ENCODE peak calls at places on chromosomes 13 and 19, in four cellular contexts. D is HL-60, N is fibroblast of villous mesenchyme, J is esophagus muscularis mucosa. A is an unnamed sample.

GRCh38 chr13:94660695-94661324 is 51.5 kb downstream of the SOX21 start:
- DNase-seq in D (no peak), N (peak), J (no peak), A (peak)

GRCh38 chr19:58009301-58009665 is 6.7 kb upstream of the ZNF606 start:
- DNase-seq in D (no peak), N (no peak), J (no peak), A (no peak)

GRCh38 chr13:112106467-112107141 is 39.7 kb downstream of the SOX1 start:
- DNase-seq in D (no peak), N (no peak), J (peak), A (no peak)

GRCh38 chr19:56076413-56076998 is 44.6 kb downstream of the ZNF787 start:
- DNase-seq in D (peak), N (peak), J (no peak), A (peak)

GRCh38 chr13:103788061-103788652 is 721.9 kb upstream of the SLC10A2 start:
- DNase-seq in D (no peak), N (no peak), J (no peak), A (no peak)

GRCh38 chr19:38941979-38942378 is 11.2 kb downstream of the MRPS12 start:
- DNase-seq in D (no peak), N (no peak), J (no peak), A (no peak)

GRCh38 chr13:42985312-42986175 is 6.5 kb downstream of the EPSTI1 start:
- DNase-seq in D (no peak), N (peak), J (no peak), A (peak)

GRCh38 chr13:39379667-39380655 is 223.0 kb downstream of the LHFPL6 start:
- DNase-seq in D (no peak), N (no peak), J (no peak), A (peak)

GRCh38 chr13:91771229-91771628 is 372.8 kb downstream of the GPC5 start:
- DNase-seq in D (no peak), N (no peak), J (no peak), A (no peak)

GRCh38 chr19:9018163-9018875 is 8.1 kb upstream of the MUC16 start:
- DNase-seq in D (no peak), N (no peak), J (no peak), A (no peak)

GRCh38 chr19:30391554-30392551 is 19.7 kb downstream of the ZNF536 start:
- DNase-seq in D (no peak), N (no peak), J (peak), A (no peak)

GRCh38 chr19:38056646-38057045 is 149.6 kb downstream of the SIPA1L3 start:
- DNase-seq in D (no peak), N (no peak), J (no peak), A (no peak)

GRCh38 chr19:47486900-47487299 is 2.9 kb upstream of the KPTN start:
- DNase-seq in D (peak), N (no peak), J (no peak), A (no peak)

GRCh38 chr13:67117010-67117550 is 113.1 kb downstream of the PCDH9 start:
- DNase-seq in D (no peak), N (peak), J (no peak), A (no peak)

GRCh38 chr13:44976949-44977583 is 12.2 kb downstream of the NUFIP1 start:
- DNase-seq in D (no peak), N (no peak), J (no peak), A (peak)

GRCh38 chr13:25886438-25887214 is 165.2 kb downstream of the SHISA2 start:
- DNase-seq in D (no peak), N (peak), J (no peak), A (peak)

GRCh38 chr19:5364674-5365073 is 24.1 kb upstream of the PTPRS start:
- DNase-seq in D (no peak), N (no peak), J (no peak), A (no peak)

GRCh38 chr13:31200636-31200970 is 828 bp downstream of the B3GLCT start:
- DNase-seq in D (peak), N (peak), J (no peak), A (peak)

GRCh38 chr13:72217142-72217541 is 350.1 kb upstream of the DACH1 start:
- DNase-seq in D (no peak), N (no peak), J (no peak), A (no peak)

GRCh38 chr19:45323671-45324081 is 1.0 kb upstream of the CKM start:
- DNase-seq in D (no peak), N (no peak), J (no peak), A (no peak)

GRCh38 chr13:79915386-79915785 is 425.5 kb downstream of the SPRY2 start:
- DNase-seq in D (no peak), N (no peak), J (no peak), A (no peak)

GRCh38 chr13:67183151-67183550 is 47.0 kb downstream of the PCDH9 start:
- DNase-seq in D (no peak), N (no peak), J (no peak), A (no peak)

GRCh38 chr19:20078696-20079095 is 896 bp downstream of the ZNF90 start:
- DNase-seq in D (peak), N (peak), J (no peak), A (peak)

GRCh38 chr19:51693246-51693645 is at the start of gene SPACA6:
- DNase-seq in D (no peak), N (no peak), J (no peak), A (no peak)

GRCh38 chr13:107900775-107901174 is 314.6 kb downstream of the LIG4 start:
- DNase-seq in D (no peak), N (peak), J (no peak), A (peak)

GRCh38 chr19:5700455-5701092 is 10.5 kb downstream of the RPL36 start:
- DNase-seq in D (no peak), N (no peak), J (no peak), A (no peak)

GRCh38 chr19:47095707-47096704 is 17.6 kb downstream of the ZC3H4 start:
- DNase-seq in D (peak), N (peak), J (no peak), A (peak)

GRCh38 chr13:57629391-57629804 is 2.1 kb upstream of the PCDH17 start:
- DNase-seq in D (no peak), N (no peak), J (no peak), A (no peak)

GRCh38 chr13:57627663-57628062 is 3.9 kb upstream of the PCDH17 start:
- DNase-seq in D (no peak), N (peak), J (no peak), A (peak)

GRCh38 chr13:57629821-57630235 is 1.7 kb upstream of the PCDH17 start:
- DNase-seq in D (no peak), N (peak), J (peak), A (peak)

GRCh38 chr13:57624565-57625435 is 6.7 kb upstream of the PCDH17 start:
- DNase-seq in D (peak), N (peak), J (no peak), A (peak)
- H3K4me3 ChIP-seq in D (no peak), N (no peak), J (no peak), A (no peak)

GRCh38 chr13:87259479-87260083 is 411.6 kb upstream of the SLITRK5 start:
- DNase-seq in D (no peak), N (no peak), J (no peak), A (no peak)
- TF ChIP-seq CTCF in D (no peak), N (peak), J (no peak), A (no peak)

GRCh38 chr13:78238911-78239310 is 320.3 kb upstream of the EDNRB start:
- DNase-seq in D (peak), N (no peak), J (no peak), A (no peak)
- H3K4me3 ChIP-seq in D (no peak), N (no peak), J (no peak), A (no peak)

GRCh38 chr19:28504727-28505126 is 708.2 kb downstream of the UQCRFS1 start:
- DNase-seq in D (no peak), N (no peak), J (no peak), A (no peak)

GRCh38 chr19:28505933-28506332 is 707.0 kb downstream of the UQCRFS1 start:
- DNase-seq in D (no peak), N (no peak), J (no peak), A (no peak)

GRCh38 chr19:28502879-28503734 is 709.8 kb downstream of the UQCRFS1 start:
- DNase-seq in D (no peak), N (no peak), J (no peak), A (no peak)

GRCh38 chr19:28505134-28505533 is 707.8 kb downstream of the UQCRFS1 start:
- DNase-seq in D (no peak), N (no peak), J (no peak), A (no peak)

DNA sequence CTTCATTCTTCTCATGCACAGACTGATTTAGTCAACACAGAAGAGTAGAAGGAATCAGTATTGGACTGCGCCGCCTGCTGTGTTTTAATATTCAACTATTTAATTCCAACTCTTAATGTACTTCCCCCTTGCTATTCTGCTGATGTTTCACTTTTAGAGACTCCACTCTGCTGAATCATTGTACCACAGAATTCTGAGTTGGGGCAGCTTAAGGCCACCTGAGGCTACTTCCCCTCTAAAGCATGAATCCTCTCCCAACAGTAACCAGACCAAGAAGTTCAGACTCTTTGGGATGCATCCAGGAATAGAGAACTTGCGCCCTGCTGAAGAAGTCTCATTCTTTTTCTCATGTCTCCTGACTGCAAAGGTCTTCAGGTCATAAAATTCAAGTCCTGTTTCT is 708.8 kb downstream of the UQCRFS1 start:
- DNase-seq in D (peak), N (no peak), J (no peak), A (peak)
- TF ChIP-seq CTCF in D (no peak), N (no peak), J (no peak), A (no peak)

GRCh38 chr19:41564515-41565383 is 11.2 kb upstream of the CEACAM21 start:
- DNase-seq in D (no peak), N (no peak), J (no peak), A (peak)

GRCh38 chr19:41565384-41565730 is 10.6 kb upstream of the CEACAM21 start:
- DNase-seq in D (no peak), N (no peak), J (no peak), A (no peak)

GRCh38 chr19:41569481-41570150 is 6.3 kb upstream of the CEACAM21 start:
- DNase-seq in D (no peak), N (no peak), J (no peak), A (no peak)

GRCh38 chr19:41563847-41564514 is 12.0 kb upstream of the CEACAM21 start:
- DNase-seq in D (no peak), N (no peak), J (no peak), A (no peak)
- H3K4me3 ChIP-seq in D (no peak), N (no peak), J (no peak), A (no peak)

GRCh38 chr19:1401889-1402217 is 511 bp upstream of the GAMT start:
- DNase-seq in D (no peak), N (no peak), J (no peak), A (no peak)
- TF ChIP-seq CTCF in D (no peak), N (no peak), J (no peak), A (no peak)

GRCh38 chr19:18225355-18225701 is 910 bp downstream of the PDE4C start:
- DNase-seq in D (no peak), N (no peak), J (no peak), A (no peak)

GRCh38 chr19:18223860-18224524 is 2.2 kb downstream of the PDE4C start:
- DNase-seq in D (no peak), N (no peak), J (no peak), A (no peak)

GRCh38 chr19:18224525-18225354 is 1.5 kb downstream of the PDE4C start:
- DNase-seq in D (peak), N (peak), J (peak), A (peak)

GRCh38 chr19:18226956-18227780 is 930 bp upstream of the PDE4C start:
- DNase-seq in D (no peak), N (no peak), J (no peak), A (no peak)

DNA sequence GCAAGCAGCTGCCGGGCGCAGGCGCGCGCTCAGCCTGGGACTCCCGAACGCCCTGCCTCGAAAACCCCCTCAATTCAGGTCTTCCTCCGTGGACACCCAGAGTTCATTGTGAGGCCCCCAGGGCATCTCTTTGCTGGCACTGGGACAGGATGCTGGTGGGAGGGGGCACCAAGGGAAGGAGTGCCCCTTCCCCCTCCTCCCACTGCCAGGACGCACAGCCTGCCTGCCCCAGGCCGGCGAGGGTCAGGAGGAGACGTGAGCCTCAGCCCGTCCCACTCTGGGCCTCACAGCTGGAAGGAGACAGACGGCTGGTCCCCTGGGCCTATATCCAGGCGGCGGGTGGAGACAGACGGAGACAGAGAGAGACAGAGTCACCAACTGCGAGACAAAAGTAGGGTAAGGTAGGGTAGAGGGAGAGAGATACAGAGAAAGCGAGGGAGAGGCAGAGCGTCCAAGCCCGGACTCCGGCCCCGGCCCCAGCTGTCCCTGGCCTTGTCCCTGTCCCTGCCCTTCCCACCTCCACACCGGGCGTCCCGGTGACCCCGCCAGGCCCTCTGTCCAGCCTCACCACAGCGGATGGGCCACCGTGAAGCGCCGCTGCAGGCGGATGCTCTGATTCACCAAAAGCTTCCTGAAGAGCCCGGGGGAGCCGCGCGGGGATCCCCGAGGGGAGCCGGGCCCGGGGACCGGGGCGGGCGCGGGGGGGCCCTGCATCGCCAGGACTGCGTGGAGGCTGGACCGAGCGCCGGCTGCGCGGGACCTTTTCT is at the start of gene PDE4C:
- DNase-seq in D (no peak), N (no peak), J (no peak), A (peak)
- H3K4me3 ChIP-seq in D (no peak), N (no peak), J (peak), A (peak)

DNA sequence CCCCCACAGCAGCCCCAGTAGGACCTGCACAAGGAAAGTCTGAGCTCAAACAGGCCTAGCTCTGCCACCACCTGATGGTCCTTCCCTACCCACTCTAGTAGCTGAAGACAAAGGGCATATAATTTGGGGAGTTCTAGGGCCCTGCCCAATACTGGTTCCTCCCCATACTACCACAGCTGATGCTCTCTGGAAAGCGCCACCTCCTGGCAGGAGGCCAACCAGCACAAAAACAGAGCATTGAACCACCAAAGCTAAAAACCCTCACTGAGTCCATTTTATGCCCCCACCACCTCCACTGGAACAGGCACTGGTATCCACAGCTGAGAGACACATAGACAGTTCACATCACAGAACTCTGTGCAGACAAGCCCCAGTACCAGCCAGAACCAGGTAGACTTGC is 1276.8 kb downstream of the OLFM4 start:
- DNase-seq in D (no peak), N (no peak), J (no peak), A (no peak)
- TF ChIP-seq CTCF in D (no peak), N (no peak), J (no peak), A (no peak)

GRCh38 chr19:21604941-21605548 is 99.6 kb downstream of the ZNF429 start:
- DNase-seq in D (no peak), N (peak), J (no peak), A (peak)
- H3K4me3 ChIP-seq in D (peak), N (peak), J (peak), A (peak)

DNA sequence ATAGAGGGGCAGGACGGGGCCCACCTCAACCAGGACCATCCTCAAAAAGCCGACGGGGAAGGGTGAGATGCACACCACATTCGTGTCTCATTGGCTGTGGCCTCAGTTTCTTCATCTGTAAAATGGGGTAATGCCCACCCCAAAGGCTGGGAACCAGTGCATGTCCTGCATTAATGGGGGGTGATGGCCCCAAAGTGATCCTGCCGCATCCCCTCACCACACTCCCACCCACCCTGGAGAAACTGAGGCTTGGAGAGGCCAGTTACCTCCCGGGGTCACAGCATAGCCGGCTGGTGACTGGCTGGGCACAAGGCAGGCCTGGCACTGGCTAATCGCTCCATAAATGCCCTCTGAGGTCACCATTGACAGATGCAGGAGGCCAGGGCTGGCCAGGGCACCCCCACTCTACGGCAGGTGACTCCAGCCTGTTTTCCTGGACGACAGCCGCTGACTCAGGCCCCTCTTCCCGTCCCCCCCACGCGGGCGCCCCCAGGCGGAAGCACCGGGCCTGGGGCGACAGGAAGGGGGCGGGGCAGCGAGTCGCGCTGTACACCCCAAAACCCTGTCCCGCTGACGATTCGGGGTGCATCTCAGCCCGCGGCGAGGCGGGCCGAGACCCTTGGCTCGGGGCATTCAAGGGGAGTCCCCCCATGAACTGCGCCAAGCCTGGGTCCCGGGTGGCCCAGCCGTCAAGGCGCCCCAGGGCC is 483 bp upstream of the MIDN start:
- DNase-seq in D (peak), N (peak), J (no peak), A (peak)
- TF ChIP-seq CTCF in D (no peak), N (peak), J (peak), A (peak)

A was measured in cardiac fibroblast.